ENCODE peak calls at places on chromosomes 11 and 22, in four cellular contexts. One of them, this sample, is unnamed.

GRCh38 chr11:102014756-102015155 is 32.5 kb upstream of the CFAP300 start:
- DNase-seq in HCT116: no peak
- DNase-seq in fibroblast of lung: no peak
- DNase-seq in HepG2: no peak
- DNase-seq in this sample: no peak

GRCh38 chr11:2807276-2807681 is 78.3 kb downstream of the CDKN1C start:
- DNase-seq in HCT116: no peak
- DNase-seq in HepG2: peak; percentile 27
- DNase-seq in fibroblast of lung: peak; percentile 28
- DNase-seq in this sample: no peak

GRCh38 chr11:68002575-68002942 is 1.3 kb downstream of the UNC93B1 start:
- DNase-seq in fibroblast of lung: no peak
- DNase-seq in HepG2: no peak
- DNase-seq in HCT116: no peak
- DNase-seq in this sample: peak; percentile 84

GRCh38 chr11:67303132-67303988 is at the start of gene SSH3:
- DNase-seq in HCT116: peak; percentile 42
- DNase-seq in fibroblast of lung: peak; percentile 58
- DNase-seq in HepG2: peak; percentile 56
- DNase-seq in this sample: no peak

GRCh38 chr11:41413843-41414242 is 45.6 kb downstream of the LRRC4C start:
- DNase-seq in HCT116: no peak
- DNase-seq in fibroblast of lung: no peak
- DNase-seq in HepG2: no peak
- DNase-seq in this sample: no peak

GRCh38 chr11:65315204-65315865 is 669 bp downstream of the CDC42EP2 start:
- DNase-seq in HepG2: peak; percentile 68
- DNase-seq in fibroblast of lung: peak; percentile 56
- DNase-seq in HCT116: peak; percentile 48
- DNase-seq in this sample: peak; percentile 86

GRCh38 chr11:46001427-46002049 is 79.1 kb downstream of the LARGE2 start:
- DNase-seq in fibroblast of lung: peak; percentile 80
- DNase-seq in HepG2: no peak
- DNase-seq in HCT116: no peak
- DNase-seq in this sample: no peak

GRCh38 chr11:120139316-120140069 is 1.6 kb upstream of the TRIM29 start:
- DNase-seq in HCT116: no peak
- DNase-seq in HepG2: no peak
- DNase-seq in fibroblast of lung: no peak
- DNase-seq in this sample: no peak

DNA sequence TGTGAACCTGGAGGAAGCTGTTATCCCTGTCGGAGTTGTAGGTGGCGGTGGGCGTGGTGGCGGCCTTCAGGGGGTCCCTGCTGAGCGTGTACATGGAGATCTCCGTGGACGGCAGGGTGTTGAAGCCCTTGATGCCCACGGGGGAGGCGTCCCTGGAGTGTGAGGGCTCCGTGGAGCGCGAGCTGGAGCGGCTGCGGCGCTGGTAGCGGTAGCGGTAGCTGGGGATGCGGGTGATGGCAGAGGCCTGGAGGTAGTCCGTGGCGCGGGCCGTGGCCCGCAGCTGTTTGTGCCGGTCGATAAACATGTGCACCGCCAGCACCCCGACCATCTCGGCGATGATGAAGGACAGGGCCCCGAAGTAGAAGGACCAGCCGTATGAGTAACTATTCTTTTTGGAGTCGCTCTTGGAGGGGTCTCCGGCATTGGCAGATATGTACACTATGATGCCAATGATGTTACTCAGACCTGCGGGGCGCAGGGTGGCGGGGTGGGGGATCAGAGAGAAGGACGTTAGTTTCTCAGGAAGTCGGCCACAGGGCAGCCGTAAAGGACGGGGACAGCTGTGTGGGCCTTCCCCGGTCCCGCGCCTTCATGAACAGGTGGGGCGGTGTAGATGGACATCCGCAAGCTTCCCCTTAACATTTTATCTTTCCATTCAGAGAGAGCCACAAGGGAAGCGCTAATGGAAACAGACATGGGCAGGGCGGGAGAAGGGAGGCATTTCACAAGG is 35.6 kb upstream of the EIF3D start:
- DNase-seq in HCT116: no peak
- DNase-seq in fibroblast of lung: no peak
- DNase-seq in HepG2: no peak
- DNase-seq in this sample: no peak
- H3K79me2 ChIP-seq in HCT116: no peaks in the 10 kb centered on the region
- H3K79me2 ChIP-seq in fibroblast of lung: no peaks in the 10 kb centered on the region
- H3K79me2 ChIP-seq in HepG2: no peaks in the 10 kb centered on the region
- H3K79me2 ChIP-seq in this sample: no peaks in the 10 kb centered on the region

GRCh38 chr11:73389902-73390301 is 13.7 kb downstream of the RELT start:
- DNase-seq in HCT116: no peak
- DNase-seq in fibroblast of lung: no peak
- DNase-seq in HepG2: no peak
- DNase-seq in this sample: no peak

GRCh38 chr11:73388241-73389133 is 12.3 kb downstream of the RELT start:
- DNase-seq in fibroblast of lung: no peak
- DNase-seq in HCT116: no peak
- DNase-seq in HepG2: no peak
- DNase-seq in this sample: no peak

GRCh38 chr11:73387594-73388021 is 11.4 kb downstream of the RELT start:
- DNase-seq in fibroblast of lung: no peak
- DNase-seq in HCT116: no peak
- DNase-seq in HepG2: no peak
- DNase-seq in this sample: no peak

GRCh38 chr11:73390601-73391565 is 14.7 kb downstream of the RELT start:
- DNase-seq in fibroblast of lung: no peak
- DNase-seq in HepG2: no peak
- DNase-seq in HCT116: no peak
- DNase-seq in this sample: no peak

GRCh38 chr11:73389134-73389525 is 12.9 kb downstream of the RELT start:
- DNase-seq in HCT116: no peak
- DNase-seq in fibroblast of lung: no peak
- DNase-seq in HepG2: no peak
- DNase-seq in this sample: no peak
- H3K79me2 ChIP-seq in HCT116: peaks cover 64% of the 10 kb centered on the region
- H3K79me2 ChIP-seq in fibroblast of lung: peaks cover 3% of the 10 kb centered on the region
- H3K79me2 ChIP-seq in HepG2: peaks cover 8% of the 10 kb centered on the region
- H3K79me2 ChIP-seq in this sample: peaks cover 28% of the 10 kb centered on the region

GRCh38 chr11:126978911-126979310 is 21.7 kb downstream of the KIRREL3 start:
- DNase-seq in fibroblast of lung: no peak
- DNase-seq in HepG2: no peak
- DNase-seq in HCT116: no peak
- DNase-seq in this sample: no peak
- H3K79me2 ChIP-seq in fibroblast of lung: no peaks in the 10 kb centered on the region
- H3K79me2 ChIP-seq in HepG2: no peaks in the 10 kb centered on the region
- H3K79me2 ChIP-seq in HCT116: no peaks in the 10 kb centered on the region
- H3K79me2 ChIP-seq in this sample: no peaks in the 10 kb centered on the region

GRCh38 chr11:69671734-69672465 is 3.3 kb downstream of the LTO1 start:
- DNase-seq in HepG2: no peak
- DNase-seq in fibroblast of lung: no peak
- DNase-seq in HCT116: no peak
- DNase-seq in this sample: no peak

GRCh38 chr11:69666752-69667536 is 8.2 kb downstream of the LTO1 start:
- DNase-seq in HepG2: no peak
- DNase-seq in HCT116: no peak
- DNase-seq in fibroblast of lung: no peak
- DNase-seq in this sample: no peak

GRCh38 chr11:69670158-69670845 is 4.9 kb downstream of the LTO1 start:
- DNase-seq in HCT116: peak; percentile 56
- DNase-seq in fibroblast of lung: peak; percentile 71
- DNase-seq in HepG2: peak; percentile 77
- DNase-seq in this sample: peak; percentile 77

GRCh38 chr11:69667619-69668604 is 7.2 kb downstream of the LTO1 start:
- DNase-seq in fibroblast of lung: no peak
- DNase-seq in HepG2: peak; percentile 92
- DNase-seq in HCT116: no peak
- DNase-seq in this sample: no peak

DNA sequence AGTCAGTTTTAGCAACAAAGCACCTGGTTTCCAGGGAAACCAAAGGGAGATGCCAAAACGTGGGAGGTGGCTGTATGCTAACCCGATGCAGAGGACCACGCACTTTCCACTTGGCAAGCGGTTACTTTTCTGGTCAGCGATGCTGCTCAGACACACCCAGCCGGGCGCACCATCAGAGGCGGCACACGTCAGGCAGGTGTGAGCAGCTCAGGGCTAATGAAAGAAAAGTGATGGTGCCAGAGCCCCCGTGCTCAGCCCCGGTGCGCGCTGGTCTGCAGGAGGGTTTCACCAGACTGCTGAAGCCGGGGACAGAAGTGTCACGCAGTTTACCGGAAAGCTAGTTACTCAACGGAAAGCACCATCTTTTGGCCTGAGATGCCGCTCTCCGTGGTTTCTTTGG is 5.7 kb downstream of the LTO1 start:
- DNase-seq in fibroblast of lung: no peak
- DNase-seq in HepG2: no peak
- DNase-seq in HCT116: no peak
- DNase-seq in this sample: no peak
- H3K79me2 ChIP-seq in fibroblast of lung: peaks cover 26% of the 10 kb centered on the region
- H3K79me2 ChIP-seq in HepG2: peaks cover 13% of the 10 kb centered on the region
- H3K79me2 ChIP-seq in HCT116: peaks cover 22% of the 10 kb centered on the region
- H3K79me2 ChIP-seq in this sample: peaks cover 15% of the 10 kb centered on the region